ENCODE peak calls at places on chromosomes 2 and 18, in five cellular contexts. One of them, this sample, is unnamed.
A peak's percentile ranks its signal among the peaks of the same experiment; 100 is the strongest.

GRCh38 chr2:182767578-182767977 is 51.5 kb downstream of the DNAJC10 start:
- DNase-seq in body of pancreas: no peak
- DNase-seq in stomach: no peak
- DNase-seq in uterus: no peak
- DNase-seq in A549: peak; percentile 4
- DNase-seq in this sample: no peak

GRCh38 chr2:239945751-239946569 is 79.2 kb downstream of the NDUFA10 start:
- DNase-seq in body of pancreas: peak; percentile 8
- DNase-seq in stomach: peak; percentile 15
- DNase-seq in uterus: peak; percentile 7
- DNase-seq in A549: no peak
- DNase-seq in this sample: peak; percentile 58

GRCh38 chr18:77045682-77046081 is 86.9 kb downstream of the MBP start:
- DNase-seq in body of pancreas: no peak
- DNase-seq in stomach: no peak
- DNase-seq in uterus: no peak
- DNase-seq in A549: no peak
- DNase-seq in this sample: peak; percentile 43

GRCh38 chr18:75462178-75462832 is 34.8 kb upstream of the SMIM21 start:
- DNase-seq in body of pancreas: no peak
- DNase-seq in stomach: no peak
- DNase-seq in uterus: no peak
- DNase-seq in A549: no peak
- DNase-seq in this sample: no peak

GRCh38 chr18:79530821-79531220 is 135.1 kb downstream of the NFATC1 start:
- DNase-seq in body of pancreas: no peak
- DNase-seq in stomach: no peak
- DNase-seq in uterus: peak; percentile 15
- DNase-seq in A549: no peak
- DNase-seq in this sample: no peak

GRCh38 chr2:106363788-106364187 is 104.4 kb downstream of the RGPD3 start:
- DNase-seq in body of pancreas: no peak
- DNase-seq in stomach: no peak
- DNase-seq in uterus: no peak
- DNase-seq in A549: no peak
- DNase-seq in this sample: no peak

GRCh38 chr2:9336209-9336533 is 87.2 kb downstream of the ITGB1BP1 start:
- DNase-seq in body of pancreas: no peak
- DNase-seq in stomach: no peak
- DNase-seq in uterus: no peak
- DNase-seq in A549: no peak
- DNase-seq in this sample: no peak

GRCh38 chr2:43458002-43458628 is 137.7 kb downstream of the THADA start:
- DNase-seq in body of pancreas: no peak
- DNase-seq in stomach: no peak
- DNase-seq in uterus: no peak
- DNase-seq in A549: no peak
- DNase-seq in this sample: no peak

DNA sequence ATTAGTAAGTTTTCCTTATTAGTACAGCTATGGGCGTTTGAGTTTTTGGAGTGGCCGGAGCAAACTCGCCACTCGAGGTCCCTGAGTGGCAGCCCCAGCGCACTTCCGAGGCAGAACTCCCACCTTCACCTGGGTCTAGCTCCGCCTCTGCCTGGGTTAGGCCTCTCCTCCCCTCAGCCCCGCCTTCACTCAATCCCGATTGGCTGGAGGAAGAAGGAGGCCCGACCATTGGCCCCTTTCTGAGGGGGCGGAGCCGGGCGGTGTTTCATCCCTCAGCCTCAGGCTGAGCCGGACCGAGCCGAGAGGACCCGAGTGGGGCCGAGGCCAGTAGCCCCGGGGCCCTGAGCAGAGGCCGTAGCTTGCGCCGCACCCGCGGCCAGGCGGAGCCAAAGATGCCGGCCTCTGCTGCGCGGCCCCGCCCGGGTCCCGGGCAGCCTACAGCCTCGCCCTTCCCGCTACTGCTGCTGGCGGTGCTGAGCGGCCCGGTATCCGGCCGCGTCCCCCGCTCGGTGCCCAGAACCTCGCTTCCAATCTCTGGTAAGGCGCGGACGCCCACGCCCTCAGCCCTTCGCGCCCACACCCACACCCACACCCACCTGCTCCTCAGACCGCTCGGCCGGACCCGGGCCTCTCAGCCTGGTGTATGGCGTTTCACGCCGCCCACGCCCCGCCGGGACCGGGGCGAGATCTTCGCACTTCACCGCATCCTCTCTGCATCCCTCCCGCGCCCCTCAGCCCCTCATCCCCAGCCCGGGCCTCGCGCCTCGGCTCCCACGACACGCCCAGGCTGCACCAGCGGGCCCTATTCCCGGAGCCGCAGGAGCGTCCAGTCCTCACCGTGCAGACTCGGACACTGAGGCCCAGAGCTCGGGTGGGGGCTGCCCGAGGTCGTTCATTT is at the start of gene SEMA4F:
- DNase-seq in body of pancreas: peak; percentile 98
- DNase-seq in stomach: peak; percentile 98
- DNase-seq in uterus: peak; percentile 95
- DNase-seq in A549: peak; percentile 96
- DNase-seq in this sample: peak; percentile 98
- TF ChIP-seq POLR2A in body of pancreas: peak; percentile 60
- TF ChIP-seq POLR2A in stomach: no peak
- TF ChIP-seq POLR2A in uterus: peak; percentile 79
- TF ChIP-seq POLR2A in A549: peak; percentile 84
- TF ChIP-seq POLR2A in this sample: no peak

DNA sequence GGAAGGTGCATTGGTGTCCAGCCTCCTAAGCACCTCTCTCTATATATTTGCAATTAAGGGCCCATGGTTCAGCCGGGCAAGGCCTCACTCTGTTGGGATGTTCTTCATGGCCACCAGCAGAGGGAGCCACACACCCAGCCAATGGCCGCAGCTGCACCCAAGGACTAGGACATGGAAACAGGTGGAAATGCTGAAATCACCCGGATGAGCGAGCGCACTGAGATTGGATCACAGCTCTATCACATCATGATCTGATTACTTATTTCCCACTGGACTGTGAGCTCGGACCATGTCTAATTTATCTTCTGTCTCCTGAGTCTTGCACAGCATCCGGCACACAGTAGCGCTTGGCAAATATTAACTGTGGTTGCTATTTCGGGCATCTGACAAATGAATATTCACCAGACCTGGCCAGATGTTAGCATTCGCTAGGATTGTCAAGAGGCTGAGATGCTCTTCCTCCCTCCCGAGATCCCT is 31.2 kb downstream of the KIF3C start:
- DNase-seq in body of pancreas: peak; percentile 88
- DNase-seq in stomach: peak; percentile 80
- DNase-seq in uterus: peak; percentile 65
- DNase-seq in A549: peak; percentile 95
- DNase-seq in this sample: peak; percentile 47
- TF ChIP-seq POLR2A in body of pancreas: peak; percentile 9
- TF ChIP-seq POLR2A in stomach: no peak
- TF ChIP-seq POLR2A in uterus: no peak
- TF ChIP-seq POLR2A in A549: no peak
- TF ChIP-seq POLR2A in this sample: no peak

DNA sequence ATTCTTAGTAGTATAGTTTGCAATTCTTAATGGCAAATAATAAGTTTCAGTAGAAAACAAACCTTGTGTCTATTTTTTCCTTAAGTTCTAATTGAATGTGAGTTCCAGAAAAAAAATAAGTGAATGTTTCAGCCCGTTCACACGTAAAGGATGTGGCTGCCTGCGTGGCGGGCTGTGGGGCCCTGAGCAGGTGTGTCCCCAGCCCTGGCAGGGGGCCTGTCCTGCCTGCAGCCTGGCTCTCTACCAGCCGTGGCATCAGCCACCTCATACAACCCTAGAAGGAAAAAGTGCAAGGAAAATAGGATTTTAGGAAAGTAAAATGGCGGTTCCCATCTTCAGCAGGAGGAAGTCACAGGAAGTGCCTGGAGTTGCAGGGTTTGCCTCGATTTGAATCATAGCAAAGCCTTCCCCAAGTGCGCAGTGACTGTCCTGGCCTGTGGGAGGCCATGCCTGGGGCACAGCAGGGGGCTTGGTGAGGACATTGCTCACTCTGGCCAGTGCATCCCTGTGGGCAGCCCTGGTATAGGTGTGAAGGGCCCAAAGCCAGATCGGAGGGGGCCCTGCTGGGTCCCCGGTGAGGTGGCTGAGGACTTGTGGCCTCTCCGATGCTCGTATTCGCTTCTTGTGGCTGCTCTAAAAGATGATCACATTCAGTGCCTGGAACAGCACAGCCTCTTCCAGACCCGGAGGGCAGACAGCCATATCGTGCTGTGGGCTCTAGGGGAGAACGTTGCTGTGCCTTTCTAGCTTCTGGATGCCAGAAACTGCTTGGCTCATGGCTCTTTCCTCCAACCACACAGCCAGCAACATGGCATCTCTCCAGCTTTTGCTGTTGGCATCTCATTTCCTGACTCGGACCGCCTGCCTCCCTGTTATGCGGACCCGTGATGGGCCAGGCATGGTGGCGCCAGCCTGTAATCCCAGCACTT is 12.6 kb downstream of the DTYMK start:
- DNase-seq in body of pancreas: no peak
- DNase-seq in stomach: no peak
- DNase-seq in uterus: no peak
- DNase-seq in A549: peak; percentile 50
- DNase-seq in this sample: no peak
- TF ChIP-seq POLR2A in body of pancreas: no peak
- TF ChIP-seq POLR2A in stomach: no peak
- TF ChIP-seq POLR2A in uterus: no peak
- TF ChIP-seq POLR2A in A549: no peak
- TF ChIP-seq POLR2A in this sample: no peak

GRCh38 chr2:45009928-45010705 is 865 bp upstream of the SIX2 start:
- DNase-seq in body of pancreas: peak; percentile 60
- DNase-seq in stomach: peak; percentile 59
- DNase-seq in uterus: peak; percentile 45
- DNase-seq in A549: peak; percentile 69
- DNase-seq in this sample: peak; percentile 62

GRCh38 chr2:45007961-45008295 is 1.3 kb downstream of the SIX2 start:
- DNase-seq in body of pancreas: no peak
- DNase-seq in stomach: no peak
- DNase-seq in uterus: no peak
- DNase-seq in A549: no peak
- DNase-seq in this sample: no peak

GRCh38 chr2:45010706-45011036 is 1.4 kb upstream of the SIX2 start:
- DNase-seq in body of pancreas: no peak
- DNase-seq in stomach: no peak
- DNase-seq in uterus: no peak
- DNase-seq in A549: no peak
- DNase-seq in this sample: peak; percentile 79

GRCh38 chr2:45008296-45009129 is 739 bp downstream of the SIX2 start:
- DNase-seq in body of pancreas: peak; percentile 55
- DNase-seq in stomach: peak; percentile 36
- DNase-seq in uterus: no peak
- DNase-seq in A549: no peak
- DNase-seq in this sample: peak; percentile 86

DNA sequence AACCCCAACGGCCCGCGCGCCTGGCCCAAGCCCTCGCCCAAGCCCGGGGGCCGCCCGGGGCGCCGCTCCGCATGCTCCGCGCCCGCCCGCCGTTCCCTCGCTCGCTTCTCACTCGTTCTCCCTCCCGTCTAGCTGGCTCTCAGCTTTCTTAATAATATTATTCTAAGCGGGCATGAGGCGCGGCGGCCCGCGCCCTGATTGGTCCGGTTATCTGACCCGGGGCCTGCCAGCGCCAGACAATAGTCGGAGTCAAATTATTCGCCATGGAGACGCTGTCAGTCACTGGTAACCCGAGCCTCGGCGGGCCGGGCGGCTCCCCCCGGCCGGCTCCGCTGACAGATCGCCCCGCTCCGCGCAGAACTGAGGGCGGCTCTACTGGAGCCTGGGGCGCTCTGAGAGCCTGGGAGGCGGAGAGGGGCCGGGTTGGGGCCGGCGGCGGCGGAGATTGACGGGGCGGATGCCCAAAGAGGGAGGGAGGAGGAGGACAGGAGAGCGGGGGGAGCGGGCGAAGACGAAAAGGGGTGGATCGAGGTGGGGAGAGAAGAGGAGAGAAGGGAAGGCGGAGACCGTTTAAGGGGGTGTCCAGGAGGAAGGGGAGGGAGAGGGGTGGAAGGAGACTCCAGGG is at the start of gene SIX2:
- DNase-seq in body of pancreas: peak; percentile 95
- DNase-seq in stomach: peak; percentile 90
- DNase-seq in uterus: peak; percentile 86
- DNase-seq in A549: peak; percentile 81
- DNase-seq in this sample: peak; percentile 96
- TF ChIP-seq POLR2A in body of pancreas: peak; percentile 66
- TF ChIP-seq POLR2A in stomach: no peak
- TF ChIP-seq POLR2A in uterus: no peak
- TF ChIP-seq POLR2A in A549: no peak
- TF ChIP-seq POLR2A in this sample: no peak